ENCODE peak calls at places on chromosomes 5 and 9, in seven cellular contexts. I is fibroblast of lung; C is CD8-positive, alpha-beta T cell; E is heart left ventricle; L is H9; Z is body of pancreas; M is tibial nerve. G is an unnamed sample.

GRCh38 chr5:115685966-115686691 is 60.3 kb upstream of the TMED7 start:
- DNase-seq in L (no peak), E (no peak), Z (peak), M (peak), I (peak), C (no peak), G (no peak)

GRCh38 chr5:65102501-65102825 is 333.7 kb downstream of the CWC27 start:
- DNase-seq in E (no peak), Z (no peak), M (no peak), L (peak), C (no peak), I (peak), G (no peak)

GRCh38 chr5:172680921-172681320 is 39.9 kb downstream of the NEURL1B start:
- DNase-seq in M (no peak), E (no peak), Z (no peak), L (no peak), I (no peak), C (no peak), G (no peak)

GRCh38 chr5:108143581-108143980 is 238.3 kb downstream of the FBXL17 start:
- DNase-seq in L (no peak), I (peak), E (no peak), C (no peak), Z (no peak), M (no peak), G (no peak)

GRCh38 chr5:91283326-91283725 is 99.8 kb downstream of the ARRDC3 start:
- DNase-seq in I (no peak), C (no peak), Z (no peak), M (no peak), E (no peak), L (no peak), G (no peak)

GRCh38 chr5:57412010-57412409 is 70.6 kb downstream of the ACTBL2 start:
- DNase-seq in E (no peak), Z (no peak), L (no peak), I (peak), M (no peak), C (no peak), G (no peak)

GRCh38 chr5:167573274-167574127 is 717.9 kb upstream of the WWC1 start:
- DNase-seq in C (no peak), I (peak), Z (no peak), L (peak), E (no peak), M (peak), G (no peak)

GRCh38 chr5:69048233-69048632 is 45.6 kb upstream of the SLC30A5 start:
- DNase-seq in I (peak), Z (no peak), E (no peak), L (no peak), C (no peak), M (no peak), G (no peak)

GRCh38 chr9:135248111-135248510 is 160.6 kb downstream of the OLFM1 start:
- DNase-seq in Z (no peak), L (no peak), I (no peak), M (no peak), E (peak), C (no peak), G (no peak)

GRCh38 chr9:108444400-108445358 is 411.1 kb downstream of the ACTL7B start:
- DNase-seq in I (peak), E (no peak), C (no peak), Z (no peak), M (peak), L (no peak), G (peak)

GRCh38 chr9:93081931-93082330 is 14.1 kb upstream of the CARD19 start:
- DNase-seq in Z (no peak), L (no peak), E (no peak), C (no peak), I (peak), M (no peak), G (no peak)

GRCh38 chr5:65418661-65419060 is 63.1 kb downstream of the ADAMTS6 start:
- DNase-seq in M (no peak), Z (no peak), I (no peak), L (no peak), E (no peak), C (no peak), G (no peak)

GRCh38 chr9:22809371-22809770 is 362.7 kb downstream of the DMRTA1 start:
- DNase-seq in L (no peak), Z (no peak), C (no peak), M (no peak), E (no peak), I (no peak), G (no peak)

GRCh38 chr9:22817181-22817580 is 370.6 kb downstream of the DMRTA1 start:
- DNase-seq in M (no peak), L (no peak), Z (no peak), E (no peak), C (no peak), I (no peak), G (no peak)

GRCh38 chr9:22808876-22809275 is 362.3 kb downstream of the DMRTA1 start:
- DNase-seq in E (no peak), L (no peak), M (no peak), I (no peak), Z (no peak), C (no peak), G (no peak)

GRCh38 chr9:22815246-22815645 is 368.6 kb downstream of the DMRTA1 start:
- DNase-seq in I (no peak), E (no peak), Z (no peak), C (no peak), M (no peak), L (no peak), G (no peak)

GRCh38 chr9:22813520-22813919 is 366.9 kb downstream of the DMRTA1 start:
- DNase-seq in I (peak), C (no peak), Z (no peak), E (no peak), M (no peak), L (no peak), G (no peak)
- TF ChIP-seq CTCF in I (no peak), C (no peak), Z (no peak), E (no peak), M (no peak), L (peak), G (no peak)

GRCh38 chr9:12838546-12838945 is 63.7 kb downstream of the LURAP1L start:
- DNase-seq in C (no peak), I (peak), L (no peak), M (no peak), Z (no peak), E (no peak), G (no peak)
- H3K27ac ChIP-seq in C (no peak), I (no peak), L (no peak), M (no peak), Z (no peak), E (no peak), G (peak)

GRCh38 chr5:58717303-58718012 is 134.6 kb downstream of the RAB3C start:
- DNase-seq in M (no peak), Z (no peak), L (peak), E (no peak), I (no peak), C (no peak), G (no peak)
- TF ChIP-seq CTCF in M (no peak), Z (no peak), L (no peak), E (no peak), I (no peak), C (no peak), G (no peak)

GRCh38 chr5:145510769-145511168 is 324.4 kb downstream of the PRELID2 start:
- DNase-seq in I (no peak), L (no peak), C (no peak), M (no peak), Z (no peak), E (no peak), G (no peak)

GRCh38 chr5:145510324-145510723 is 324.8 kb downstream of the PRELID2 start:
- DNase-seq in I (peak), E (no peak), M (peak), C (no peak), Z (peak), L (no peak), G (no peak)

GRCh38 chr5:145509336-145510150 is 325.6 kb downstream of the PRELID2 start:
- DNase-seq in M (no peak), C (no peak), L (no peak), E (no peak), Z (no peak), I (peak), G (no peak)

GRCh38 chr5:145506451-145506850 is 328.7 kb downstream of the PRELID2 start:
- DNase-seq in I (no peak), C (no peak), M (no peak), Z (no peak), L (no peak), E (no peak), G (no peak)

GRCh38 chr5:145511351-145511750 is 323.8 kb downstream of the PRELID2 start:
- DNase-seq in Z (no peak), L (no peak), E (no peak), I (no peak), M (no peak), C (no peak), G (no peak)
- H3K27ac ChIP-seq in Z (no peak), L (no peak), E (no peak), I (no peak), M (no peak), C (no peak), G (no peak)

DNA sequence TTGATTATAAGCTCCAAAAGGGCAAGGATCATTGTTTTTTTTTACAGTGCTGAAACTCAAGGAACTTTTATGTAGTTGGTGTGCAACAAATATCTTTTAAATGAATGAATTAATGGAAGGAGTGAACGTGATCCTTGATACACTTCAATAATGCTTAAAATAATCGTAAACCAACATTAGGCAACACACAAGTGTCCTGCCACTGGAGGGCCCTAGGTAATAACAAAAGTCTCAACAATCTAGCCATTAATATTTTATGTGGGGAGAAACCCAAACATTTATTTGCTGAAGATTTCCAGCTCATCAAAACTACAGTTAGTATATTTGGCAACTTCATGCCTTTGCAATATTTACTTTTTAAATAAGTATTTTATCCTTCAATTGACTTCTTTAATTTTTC is 309.0 kb upstream of the FBXL7 start:
- DNase-seq in M (no peak), Z (no peak), L (no peak), C (no peak), E (no peak), I (peak), G (no peak)
- TF ChIP-seq CTCF in M (no peak), Z (no peak), L (peak), C (no peak), E (no peak), I (no peak), G (no peak)

G was measured in tibial artery.